ENCODE peak calls at places on chromosomes 2 and 18, in seven cellular contexts. T, B, P, N, X, L and D are unnamed samples.

GRCh38 chr2:174632847-174633620 is 35.4 kb upstream of the WIPF1 start:
- DNase-seq in B (no peak), P (no peak), N (no peak), T (peak), X (peak), L (no peak), D (no peak)

GRCh38 chr2:235779444-235779896 is 285.6 kb downstream of the AGAP1 start:
- DNase-seq in L (peak), X (peak), T (peak), N (peak), P (peak), B (peak), D (peak)

GRCh38 chr2:97743913-97744312 is 30.5 kb downstream of the ZAP70 start:
- DNase-seq in X (no peak), P (no peak), L (no peak), T (no peak), B (no peak), N (no peak), D (no peak)

GRCh38 chr2:241680827-241681599 is 5.6 kb downstream of the DTYMK start:
- DNase-seq in B (peak), T (no peak), X (peak), N (no peak), L (peak), P (no peak), D (no peak)

GRCh38 chr18:55318864-55319516 is 269.0 kb downstream of the TCF4 start:
- DNase-seq in N (no peak), L (no peak), X (no peak), P (no peak), B (no peak), T (no peak), D (no peak)

GRCh38 chr2:33275689-33276444 is 200.6 kb upstream of the RASGRP3 start:
- DNase-seq in L (no peak), P (no peak), X (peak), B (no peak), T (no peak), N (no peak), D (peak)

GRCh38 chr2:46517485-46517884 is 38.1 kb downstream of the TMEM247 start:
- DNase-seq in B (no peak), N (no peak), X (no peak), L (no peak), P (no peak), T (no peak), D (no peak)

GRCh38 chr2:34031097-34031496 is 432.0 kb upstream of the FAM98A start:
- DNase-seq in N (no peak), T (no peak), X (peak), L (no peak), B (peak), P (no peak), D (no peak)

GRCh38 chr2:103159018-103159417 is 397.2 kb downstream of the TMEM182 start:
- DNase-seq in P (no peak), L (no peak), X (no peak), N (no peak), B (no peak), T (peak), D (no peak)

GRCh38 chr2:39504790-39505335 is 67.8 kb upstream of the MAP4K3 start:
- DNase-seq in B (no peak), X (peak), P (no peak), N (no peak), T (no peak), L (no peak), D (no peak)

GRCh38 chr18:65620076-65620696 is 130.6 kb upstream of the CDH7 start:
- DNase-seq in N (no peak), T (no peak), L (no peak), B (no peak), X (no peak), P (no peak), D (no peak)

GRCh38 chr2:137000790-137001189 is 235.4 kb downstream of the THSD7B start:
- DNase-seq in P (no peak), L (no peak), N (no peak), B (no peak), X (no peak), T (no peak), D (no peak)

GRCh38 chr2:105929506-105929905 is 184.8 kb downstream of the NCK2 start:
- DNase-seq in P (no peak), X (no peak), B (no peak), L (no peak), N (no peak), T (no peak), D (no peak)

GRCh38 chr2:36708119-36708741 is 11.7 kb downstream of the VIT start:
- DNase-seq in L (no peak), X (no peak), N (no peak), B (no peak), P (no peak), T (no peak), D (no peak)

GRCh38 chr2:73920577-73921545 is 5.8 kb upstream of the DGUOK start:
- DNase-seq in T (no peak), P (no peak), B (no peak), L (no peak), X (peak), N (no peak), D (no peak)

GRCh38 chr2:238142382-238143205 is 4.1 kb downstream of the KLHL30 start:
- DNase-seq in X (no peak), P (no peak), N (no peak), T (no peak), L (no peak), B (no peak), D (no peak)

GRCh38 chr2:238145046-238145445 is 6.6 kb downstream of the KLHL30 start:
- DNase-seq in L (no peak), B (no peak), N (no peak), X (no peak), T (no peak), P (no peak), D (no peak)

GRCh38 chr2:238143239-238143951 is 4.9 kb downstream of the KLHL30 start:
- DNase-seq in X (no peak), T (no peak), P (no peak), L (no peak), B (peak), N (no peak), D (peak)

GRCh38 chr2:238145851-238146250 is 7.4 kb downstream of the KLHL30 start:
- DNase-seq in L (no peak), X (no peak), P (no peak), B (no peak), T (no peak), N (no peak), D (no peak)

GRCh38 chr2:238144262-238144661 is 5.8 kb downstream of the KLHL30 start:
- DNase-seq in L (no peak), T (no peak), N (no peak), P (no peak), X (no peak), B (no peak), D (no peak)
- H3K27ac ChIP-seq in L (no peak), T (no peak), N (no peak), P (no peak), X (no peak), B (peak), D (no peak)

GRCh38 chr2:237866119-237866621 is 6.7 kb downstream of the RAMP1 start:
- DNase-seq in N (no peak), P (peak), X (peak), B (no peak), L (no peak), T (no peak), D (no peak)
- H3K27ac ChIP-seq in N (no peak), P (peak), X (peak), B (peak), L (no peak), T (no peak), D (peak)

GRCh38 chr2:20390524-20391123 is 40.0 kb upstream of the PUM2 start:
- DNase-seq in P (no peak), B (no peak), X (no peak), N (no peak), T (no peak), L (no peak), D (no peak)
- H3K27ac ChIP-seq in P (no peak), B (no peak), X (no peak), N (no peak), T (no peak), L (no peak), D (no peak)

DNA sequence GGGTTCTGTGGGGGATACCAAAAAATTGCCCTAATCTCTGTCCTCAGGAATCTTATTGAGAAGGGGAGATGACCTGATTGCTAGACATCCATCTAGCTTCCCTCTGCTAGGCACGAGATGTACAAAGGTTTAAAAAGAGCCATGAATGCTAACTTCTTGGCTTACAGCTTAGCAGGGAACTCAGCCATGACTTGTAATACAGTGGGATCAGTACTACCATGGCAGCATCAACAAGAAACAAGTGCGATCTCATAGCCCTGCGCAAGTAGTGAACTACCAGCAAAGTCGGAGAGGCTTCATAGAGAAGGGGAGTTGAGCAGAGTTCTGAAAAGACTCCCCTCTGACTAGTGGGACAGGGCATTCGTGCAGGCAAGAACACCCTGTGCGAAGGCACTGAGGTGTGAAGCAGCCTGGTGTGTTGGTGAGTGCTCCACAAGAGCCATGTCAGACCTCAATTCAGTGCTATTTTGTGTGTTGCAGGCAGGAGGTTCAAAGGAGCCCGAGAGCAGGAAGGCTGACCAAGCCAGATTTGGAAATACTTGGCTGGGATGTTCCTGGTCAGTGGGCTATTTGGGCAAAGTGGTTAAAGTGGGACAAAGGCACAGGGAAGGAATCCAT is 130.0 kb downstream of the FMNL2 start:
- DNase-seq in X (no peak), B (no peak), L (peak), N (no peak), T (no peak), P (no peak), D (no peak)
- H3K27ac ChIP-seq in X (no peak), B (no peak), L (no peak), N (no peak), T (no peak), P (no peak), D (no peak)

GRCh38 chr18:63971320-63972071 is 1.6 kb downstream of the SERPINB8 start:
- DNase-seq in L (no peak), P (no peak), B (no peak), X (no peak), N (no peak), T (no peak), D (no peak)
- H3K27ac ChIP-seq in L (no peak), P (peak), B (peak), X (peak), N (peak), T (no peak), D (peak)

GRCh38 chr2:158025263-158025996 is 76.2 kb upstream of the UPP2 start:
- DNase-seq in P (no peak), T (no peak), N (no peak), L (no peak), B (no peak), X (no peak), D (no peak)
- H3K27ac ChIP-seq in P (no peak), T (no peak), N (peak), L (no peak), B (no peak), X (no peak), D (no peak)

DNA sequence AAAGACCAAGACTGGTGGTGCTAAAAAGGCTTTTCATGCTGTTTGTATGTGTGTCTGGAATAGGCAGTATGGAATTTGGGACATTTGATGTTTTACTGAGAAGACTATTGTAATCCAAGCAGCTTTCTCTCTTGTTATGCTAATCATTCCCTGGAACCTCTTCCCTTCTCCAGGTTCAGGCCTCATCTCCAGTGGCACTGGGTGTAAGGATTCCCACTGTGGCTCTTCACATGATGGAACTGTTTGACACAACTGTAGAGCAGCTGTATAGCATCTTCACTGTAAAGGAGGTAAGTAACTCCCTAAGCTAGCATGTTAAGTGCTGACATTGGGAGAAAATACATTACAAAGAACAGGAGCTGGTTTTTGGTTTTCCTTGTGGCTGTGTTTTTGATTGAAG is 23.3 kb downstream of the C2orf74 start:
- DNase-seq in N (no peak), T (no peak), L (no peak), B (no peak), X (no peak), P (no peak), D (no peak)
- H3K27ac ChIP-seq in N (no peak), T (no peak), L (no peak), B (no peak), X (no peak), P (no peak), D (no peak)

DNA sequence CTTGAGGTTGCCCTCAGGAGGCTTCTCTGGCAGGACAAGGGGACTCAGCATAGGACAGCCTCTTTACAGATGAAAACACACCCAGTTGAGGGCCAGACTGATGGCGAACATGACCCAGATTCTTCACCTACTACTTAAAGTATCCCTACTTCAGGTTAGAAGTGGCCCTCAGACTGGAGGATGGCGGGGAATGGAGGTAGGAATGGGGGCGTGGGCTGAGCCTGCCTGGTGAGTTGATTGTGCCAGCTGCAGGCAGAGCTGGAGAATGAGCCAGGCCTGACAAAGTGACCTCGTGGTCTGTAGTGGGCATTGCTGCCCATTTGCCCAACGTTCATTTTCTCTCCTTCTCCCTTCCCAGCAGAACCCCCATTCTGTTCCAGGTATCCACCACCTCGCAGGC is 186.1 kb downstream of the KLHL29 start:
- DNase-seq in X (no peak), L (no peak), B (no peak), P (peak), N (no peak), T (no peak), D (no peak)
- H3K27ac ChIP-seq in X (no peak), L (no peak), B (no peak), P (no peak), N (peak), T (no peak), D (no peak)

DNA sequence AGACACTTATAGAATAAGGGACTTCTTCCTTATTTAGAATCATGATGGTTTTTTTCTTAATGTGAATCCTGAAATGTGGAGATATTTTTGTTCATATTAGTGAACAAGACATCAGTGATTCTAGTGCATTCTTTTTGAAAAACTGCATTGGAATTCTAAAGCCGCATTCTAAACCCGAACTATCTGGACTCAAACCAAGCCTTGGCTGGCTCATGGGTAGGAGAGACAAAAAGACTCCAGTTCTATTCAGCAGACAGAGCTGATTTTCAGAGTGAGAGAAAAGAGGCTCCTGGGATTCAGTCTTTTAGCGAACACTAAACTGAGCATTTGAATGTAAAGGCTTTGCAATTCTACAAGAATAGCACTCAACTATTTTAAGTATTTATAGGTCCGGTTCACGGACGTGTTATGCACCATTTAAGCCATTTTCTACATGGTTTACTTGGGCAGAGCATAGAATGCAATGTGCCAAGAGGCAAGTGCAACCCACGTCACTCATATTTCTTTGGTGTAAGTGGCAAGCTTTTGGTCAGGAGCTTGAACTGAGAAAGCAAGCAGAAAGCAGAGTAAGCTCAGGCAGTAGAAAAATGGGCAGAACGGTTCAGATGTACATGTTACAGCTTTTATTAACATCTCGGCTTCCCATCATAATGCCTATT is 227.3 kb upstream of the RAB12 start:
- DNase-seq in X (no peak), N (no peak), P (no peak), T (no peak), B (no peak), L (no peak), D (no peak)
- H3K27ac ChIP-seq in X (no peak), N (no peak), P (no peak), T (no peak), B (no peak), L (no peak), D (no peak)

GRCh38 chr2:64601027-64601767 is 52.5 kb downstream of the SERTAD2 start:
- DNase-seq in L (no peak), T (peak), B (no peak), X (no peak), N (no peak), P (no peak), D (no peak)

GRCh38 chr2:64602436-64602835 is 51.3 kb downstream of the SERTAD2 start:
- DNase-seq in X (no peak), P (no peak), L (no peak), B (no peak), N (no peak), T (no peak), D (no peak)

GRCh38 chr2:64598226-64598625 is 55.5 kb downstream of the SERTAD2 start:
- DNase-seq in X (no peak), B (no peak), N (no peak), P (no peak), T (no peak), L (no peak), D (no peak)

GRCh38 chr2:64601785-64602391 is 51.8 kb downstream of the SERTAD2 start:
- DNase-seq in B (no peak), X (no peak), P (no peak), N (no peak), L (no peak), T (peak), D (no peak)

DNA sequence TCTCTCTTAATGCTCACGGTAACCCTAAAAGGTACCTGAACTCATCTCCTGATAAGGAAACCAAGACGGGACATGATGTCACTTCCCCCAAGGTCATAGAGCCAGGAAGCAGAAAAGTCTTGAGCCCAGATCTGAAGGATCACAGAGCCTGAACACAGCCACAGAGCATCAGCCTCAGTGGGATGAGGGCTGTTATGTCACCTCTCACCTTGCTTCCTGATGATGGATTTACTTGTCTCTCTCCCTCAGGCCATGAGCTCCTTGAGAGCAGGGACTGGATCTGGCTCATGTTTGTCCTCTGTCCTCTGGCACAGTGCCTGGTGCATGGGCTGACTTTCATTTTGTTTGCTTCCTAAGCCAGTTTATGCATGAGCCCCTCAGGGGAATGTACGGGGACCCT is 54.2 kb downstream of the SERTAD2 start:
- DNase-seq in T (no peak), P (no peak), L (no peak), N (peak), B (no peak), X (no peak), D (no peak)
- H3K27ac ChIP-seq in T (no peak), P (no peak), L (no peak), N (no peak), B (no peak), X (no peak), D (no peak)